ENCODE peak calls at places on chromosomes 16 and 17, in four cellular contexts. G is IMR-90, S is neural progenitor cell, K is cardiac muscle cell. R is an unnamed sample.
A peak's percentile ranks its signal among the peaks of the same experiment; 100 is the strongest.

GRCh38 chr16:2856061-2856670 is 1.8 kb downstream of the PRSS22 start:
- DNase-seq in G (no peak), S (no peak), K (no peak), R (no peak)

GRCh38 chr16:49054606-49055005 is 227.0 kb downstream of the CBLN1 start:
- DNase-seq in G (no peak), S (no peak), K (no peak), R (no peak)

GRCh38 chr17:41315814-41316430 is 412 bp upstream of the KRTAP17-1 start:
- DNase-seq in G (no peak), S (no peak), K (no peak), R (no peak)

GRCh38 chr17:42526031-42526444 is 10.0 kb upstream of the NAGLU start:
- DNase-seq in G (peak; percentile 66), S (no peak), K (no peak), R (peak; percentile 66)

GRCh38 chr16:27766166-27766925 is 216.4 kb downstream of the KATNIP start:
- DNase-seq in G (no peak), S (no peak), K (no peak), R (no peak)

GRCh38 chr16:57764341-57765159 is 29.0 kb downstream of the KATNB1 start:
- DNase-seq in G (peak; percentile 90), S (peak; percentile 45), K (no peak), R (peak; percentile 79)

GRCh38 chr17:46978489-46979022 is 497 bp downstream of the RPRML start:
- DNase-seq in G (no peak), S (peak; percentile 60), K (peak; percentile 31), R (no peak)

GRCh38 chr16:14309906-14310305 is 238.8 kb downstream of the MRTFB start:
- DNase-seq in G (peak; percentile 79), S (no peak), K (no peak), R (peak; percentile 71)

GRCh38 chr16:35174006-35174405 is 1714.6 kb downstream of the TP53TG3F start:
- DNase-seq in G (no peak), S (no peak), K (no peak), R (no peak)

GRCh38 chr17:44417553-44417952 is 28.1 kb upstream of the ITGA2B start:
- DNase-seq in G (peak; percentile 97), S (no peak), K (no peak), R (peak; percentile 7)

GRCh38 chr16:19138601-19139000 is 24.8 kb downstream of the ITPRIPL2 start:
- DNase-seq in G (peak; percentile 89), S (no peak), K (no peak), R (peak; percentile 52)

GRCh38 chr17:64006361-64007088 is 8.4 kb downstream of the PRR29 start:
- DNase-seq in G (no peak), S (no peak), K (no peak), R (no peak)

GRCh38 chr17:32960815-32961214 is 30.8 kb upstream of the SPACA3 start:
- DNase-seq in G (no peak), S (no peak), K (no peak), R (peak; percentile 16)

GRCh38 chr16:2530629-2531318 is 434 bp downstream of the CEMP1 start:
- DNase-seq in G (no peak), S (no peak), K (no peak), R (no peak)

GRCh38 chr17:13545941-13546340 is 55.8 kb downstream of the HS3ST3A1 start:
- DNase-seq in G (no peak), S (no peak), K (no peak), R (no peak)

GRCh38 chr16:75087040-75087979 is 29.3 kb downstream of the LDHD start:
- DNase-seq in G (peak; percentile 93), S (no peak), K (peak; percentile 91), R (no peak)

GRCh38 chr17:46895171-46895570 is 27.8 kb upstream of the GOSR2 start:
- DNase-seq in G (no peak), S (no peak), K (no peak), R (no peak)

GRCh38 chr16:1890024-1890700 is 18.2 kb upstream of the MEIOB start:
- DNase-seq in G (no peak), S (no peak), K (no peak), R (no peak)

GRCh38 chr16:81004646-81005353 is 1.9 kb downstream of the CMC2 start:
- DNase-seq in G (peak; percentile 62), S (peak; percentile 75), K (peak; percentile 67), R (peak; percentile 62)

GRCh38 chr17:8145811-8146210 is 6.4 kb downstream of the PER1 start:
- DNase-seq in G (no peak), S (no peak), K (no peak), R (no peak)

GRCh38 chr17:38967290-38967738 is at the start of gene FBXO47:
- DNase-seq in G (peak; percentile 38), S (peak; percentile 87), K (peak; percentile 64), R (peak; percentile 90)

GRCh38 chr17:27218719-27219488 is 75.0 kb upstream of the WSB1 start:
- DNase-seq in G (no peak), S (no peak), K (no peak), R (no peak)

GRCh38 chr17:33560165-33560564 is 267.1 kb upstream of the ASIC2 start:
- DNase-seq in G (peak; percentile 24), S (no peak), K (no peak), R (peak; percentile 88)

GRCh38 chr17:42775534-42776098 is 2.4 kb downstream of the VPS25 start:
- DNase-seq in G (peak; percentile 66), S (no peak), K (no peak), R (peak; percentile 84)

GRCh38 chr17:49523706-49524472 is 28.8 kb downstream of the NGFR start:
- DNase-seq in G (no peak), S (no peak), K (no peak), R (no peak)

GRCh38 chr16:56301391-56301850 is 110.1 kb downstream of the GNAO1 start:
- DNase-seq in G (peak; percentile 46), S (no peak), K (no peak), R (peak; percentile 16)

GRCh38 chr16:24670623-24671454 is 58.6 kb upstream of the TNRC6A start:
- DNase-seq in G (peak; percentile 92), S (peak; percentile 67), K (peak; percentile 80), R (peak; percentile 93)

GRCh38 chr16:86033971-86034370 is 135.0 kb downstream of the IRF8 start:
- DNase-seq in G (no peak), S (no peak), K (no peak), R (no peak)

GRCh38 chr16:86734559-86735480 is 156.5 kb downstream of the FOXL1 start:
- DNase-seq in G (no peak), S (no peak), K (no peak), R (no peak)

GRCh38 chr16:8863594-8864424 is 5.0 kb downstream of the CARHSP1 start:
- DNase-seq in G (no peak), S (peak; percentile 23), K (peak; percentile 59), R (no peak)

GRCh38 chr17:50060951-50061712 is 5.2 kb downstream of the ITGA3 start:
- DNase-seq in G (peak; percentile 75), S (no peak), K (peak; percentile 91), R (no peak)

DNA sequence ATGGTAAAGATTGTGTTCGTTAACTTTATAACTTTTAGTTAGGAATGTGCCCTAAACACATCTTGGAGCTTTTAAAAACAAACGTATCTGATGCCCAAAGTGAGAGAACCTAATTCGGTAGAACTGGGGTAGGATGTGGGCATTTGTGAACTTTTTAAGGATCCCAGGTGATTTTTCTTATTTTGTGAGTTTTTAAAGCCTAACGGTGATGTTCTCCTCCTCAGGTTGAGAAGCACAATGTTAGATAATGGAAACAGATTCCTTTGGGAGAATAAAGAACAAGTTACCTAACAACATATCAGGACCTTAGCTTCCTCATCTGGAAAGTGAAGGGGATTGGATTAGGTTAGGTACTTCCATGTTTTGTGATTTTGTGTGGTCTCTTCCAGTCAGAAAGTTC is 687 bp downstream of the SAP30BP start:
- DNase-seq in G (no peak), S (no peak), K (no peak), R (no peak)
- H3K36me3 ChIP-seq in G (peaks cover 19% of the 10 kb centered on the region), S (peaks cover 11% of the 10 kb centered on the region), K (peaks cover 16% of the 10 kb centered on the region), R (peaks cover 41% of the 10 kb centered on the region)

GRCh38 chr16:66444049-66444481 is 17.0 kb downstream of the BEAN1 start:
- DNase-seq in G (no peak), S (peak; percentile 72), K (no peak), R (no peak)
- TF ChIP-seq CTCF in G (no peak), S (peak; percentile 37), K (no peak), R (peak; percentile 47)

DNA sequence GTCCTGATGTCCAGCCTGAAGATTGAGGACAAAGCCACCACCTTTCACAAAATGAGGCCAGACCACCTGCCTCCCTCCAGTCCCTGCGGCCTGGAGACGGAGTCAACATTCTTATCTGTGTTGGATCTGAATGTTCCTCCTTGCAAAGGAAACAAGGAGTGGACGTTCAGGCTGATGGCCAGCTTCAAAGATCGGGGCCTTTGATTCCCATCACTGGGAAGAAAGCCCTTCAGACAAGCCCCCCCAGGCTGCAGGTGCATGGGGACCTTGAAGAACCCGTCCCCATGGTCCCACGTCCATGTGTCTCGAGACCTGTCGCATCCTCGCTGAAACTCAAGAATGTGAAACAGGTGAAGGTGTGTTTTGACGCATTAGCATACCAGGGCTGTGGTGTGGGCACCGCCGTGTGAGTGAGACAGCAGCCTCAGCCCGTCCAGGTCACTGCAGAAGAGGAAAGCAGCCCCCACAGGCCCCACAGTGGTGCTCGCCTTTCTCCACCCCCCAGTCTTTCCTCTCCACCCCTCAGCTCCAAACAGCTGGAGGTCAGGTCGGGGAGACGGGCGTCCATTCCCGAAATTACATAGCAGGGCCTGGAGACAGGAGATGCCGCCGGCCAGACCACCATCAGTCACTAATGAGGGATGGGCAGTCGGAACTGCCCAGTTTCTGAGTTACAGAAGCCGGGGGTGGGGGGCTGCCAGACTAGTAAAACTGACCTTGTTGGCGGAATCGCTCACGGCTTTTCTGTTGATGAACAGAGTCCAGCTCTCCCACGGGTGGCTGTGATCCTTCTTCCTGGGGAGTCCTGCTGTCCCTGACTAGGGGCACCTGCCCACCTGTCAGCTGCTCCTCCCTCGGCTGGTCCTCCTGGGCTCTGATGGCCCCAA is 877 bp upstream of the CSNK1D start:
- DNase-seq in G (no peak), S (no peak), K (no peak), R (no peak)
- H3K27ac ChIP-seq in G (no peak overlapping the region), S (no peak overlapping the region), K (no peak overlapping the region), R (no peak overlapping the region)

GRCh38 chr17:47981462-47981861 is 10.5 kb downstream of the CDK5RAP3 start:
- DNase-seq in G (no peak), S (no peak), K (no peak), R (no peak)
- H3K36me3 ChIP-seq in G (peaks cover 50% of the 10 kb centered on the region), S (no peaks in the 10 kb centered on the region), K (peaks cover 2% of the 10 kb centered on the region), R (peaks cover 50% of the 10 kb centered on the region)

GRCh38 chr16:88456356-88457292 is 3.5 kb downstream of the ZFPM1 start:
- DNase-seq in G (no peak), S (no peak), K (no peak), R (no peak)

GRCh38 chr16:88453621-88454314 is 688 bp downstream of the ZFPM1 start:
- DNase-seq in G (no peak), S (peak; percentile 52), K (peak; percentile 59), R (no peak)

GRCh38 chr16:88458039-88458772 is 5.1 kb downstream of the ZFPM1 start:
- DNase-seq in G (no peak), S (no peak), K (no peak), R (no peak)

GRCh38 chr16:88454315-88455057 is 1.4 kb downstream of the ZFPM1 start:
- DNase-seq in G (no peak), S (peak; percentile 56), K (peak; percentile 44), R (no peak)

GRCh38 chr16:88455610-88456355 is 2.7 kb downstream of the ZFPM1 start:
- DNase-seq in G (peak; percentile 43), S (peak; percentile 60), K (no peak), R (peak; percentile 36)
- TF ChIP-seq CTCF in G (no peak), S (no peak), K (peak; percentile 2), R (no peak)